ENCODE peak calls at places on chromosomes 13 and 19, in eight cellular contexts. One of them, this sample, is unnamed.

GRCh38 chr13:75460644-75461043 is 21.3 kb downstream of the TBC1D4 start:
- DNase-seq in tibial artery: no peak
- DNase-seq in IMR-90: no peak
- DNase-seq in A549: no peak
- DNase-seq in DND-41: no peak
- DNase-seq in effector memory CD4-positive, alpha-beta T cell: no peak
- DNase-seq in caudate nucleus: no peak
- DNase-seq in uterus: no peak
- DNase-seq in this sample: no peak

GRCh38 chr19:47493378-47494210 is 9.6 kb upstream of the KPTN start:
- DNase-seq in tibial artery: no peak
- DNase-seq in A549: no peak
- DNase-seq in effector memory CD4-positive, alpha-beta T cell: no peak
- DNase-seq in DND-41: no peak
- DNase-seq in caudate nucleus: no peak
- DNase-seq in IMR-90: no peak
- DNase-seq in uterus: no peak
- DNase-seq in this sample: no peak

GRCh38 chr13:97141564-97142005 is 80.5 kb upstream of the MBNL2 start:
- DNase-seq in caudate nucleus: no peak
- DNase-seq in tibial artery: no peak
- DNase-seq in effector memory CD4-positive, alpha-beta T cell: no peak
- DNase-seq in DND-41: no peak
- DNase-seq in A549: peak
- DNase-seq in IMR-90: peak
- DNase-seq in uterus: peak
- DNase-seq in this sample: peak

GRCh38 chr13:49877629-49878218 is 58.4 kb downstream of the SPRYD7 start:
- DNase-seq in tibial artery: no peak
- DNase-seq in uterus: no peak
- DNase-seq in effector memory CD4-positive, alpha-beta T cell: no peak
- DNase-seq in A549: no peak
- DNase-seq in DND-41: no peak
- DNase-seq in IMR-90: no peak
- DNase-seq in caudate nucleus: no peak
- DNase-seq in this sample: no peak

GRCh38 chr13:87344176-87344575 is 327.0 kb upstream of the SLITRK5 start:
- DNase-seq in uterus: no peak
- DNase-seq in effector memory CD4-positive, alpha-beta T cell: no peak
- DNase-seq in IMR-90: no peak
- DNase-seq in caudate nucleus: no peak
- DNase-seq in tibial artery: no peak
- DNase-seq in DND-41: no peak
- DNase-seq in A549: no peak
- DNase-seq in this sample: no peak

GRCh38 chr19:30596813-30597399 is 224.7 kb downstream of the ZNF536 start:
- DNase-seq in effector memory CD4-positive, alpha-beta T cell: no peak
- DNase-seq in DND-41: no peak
- DNase-seq in caudate nucleus: no peak
- DNase-seq in A549: no peak
- DNase-seq in uterus: no peak
- DNase-seq in tibial artery: no peak
- DNase-seq in IMR-90: no peak
- DNase-seq in this sample: no peak

GRCh38 chr13:29573190-29573589 is 22.3 kb downstream of the SLC7A1 start:
- DNase-seq in caudate nucleus: no peak
- DNase-seq in effector memory CD4-positive, alpha-beta T cell: no peak
- DNase-seq in DND-41: no peak
- DNase-seq in uterus: no peak
- DNase-seq in A549: no peak
- DNase-seq in IMR-90: peak
- DNase-seq in tibial artery: no peak
- DNase-seq in this sample: no peak

GRCh38 chr13:53250272-53250875 is 221.8 kb downstream of the OLFM4 start:
- DNase-seq in uterus: no peak
- DNase-seq in IMR-90: peak
- DNase-seq in effector memory CD4-positive, alpha-beta T cell: no peak
- DNase-seq in tibial artery: no peak
- DNase-seq in caudate nucleus: no peak
- DNase-seq in DND-41: peak
- DNase-seq in A549: peak
- DNase-seq in this sample: no peak

GRCh38 chr13:73201601-73202000 is 142.8 kb downstream of the KLF5 start:
- DNase-seq in uterus: no peak
- DNase-seq in DND-41: no peak
- DNase-seq in tibial artery: no peak
- DNase-seq in caudate nucleus: no peak
- DNase-seq in effector memory CD4-positive, alpha-beta T cell: no peak
- DNase-seq in A549: no peak
- DNase-seq in IMR-90: no peak
- DNase-seq in this sample: no peak

GRCh38 chr13:109673477-109673876 is 112.9 kb downstream of the IRS2 start:
- DNase-seq in DND-41: no peak
- DNase-seq in uterus: no peak
- DNase-seq in tibial artery: no peak
- DNase-seq in effector memory CD4-positive, alpha-beta T cell: no peak
- DNase-seq in A549: no peak
- DNase-seq in IMR-90: peak
- DNase-seq in caudate nucleus: no peak
- DNase-seq in this sample: no peak

GRCh38 chr13:48829536-48829935 is 146.2 kb upstream of the FNDC3A start:
- DNase-seq in uterus: no peak
- DNase-seq in IMR-90: no peak
- DNase-seq in tibial artery: no peak
- DNase-seq in A549: no peak
- DNase-seq in DND-41: no peak
- DNase-seq in effector memory CD4-positive, alpha-beta T cell: no peak
- DNase-seq in caudate nucleus: no peak
- DNase-seq in this sample: no peak

GRCh38 chr19:1357695-1358094 is 26.0 kb upstream of the NDUFS7 start:
- DNase-seq in caudate nucleus: no peak
- DNase-seq in A549: no peak
- DNase-seq in tibial artery: no peak
- DNase-seq in IMR-90: no peak
- DNase-seq in DND-41: no peak
- DNase-seq in effector memory CD4-positive, alpha-beta T cell: no peak
- DNase-seq in uterus: no peak
- DNase-seq in this sample: no peak

GRCh38 chr19:1355258-1355973 is 28.3 kb upstream of the NDUFS7 start:
- DNase-seq in IMR-90: no peak
- DNase-seq in DND-41: peak
- DNase-seq in effector memory CD4-positive, alpha-beta T cell: no peak
- DNase-seq in uterus: no peak
- DNase-seq in A549: no peak
- DNase-seq in tibial artery: no peak
- DNase-seq in caudate nucleus: no peak
- DNase-seq in this sample: no peak

GRCh38 chr19:1353144-1353543 is 30.6 kb upstream of the NDUFS7 start:
- DNase-seq in A549: no peak
- DNase-seq in effector memory CD4-positive, alpha-beta T cell: no peak
- DNase-seq in DND-41: no peak
- DNase-seq in IMR-90: no peak
- DNase-seq in uterus: no peak
- DNase-seq in tibial artery: no peak
- DNase-seq in caudate nucleus: no peak
- DNase-seq in this sample: no peak

GRCh38 chr19:1354496-1355257 is 29.0 kb upstream of the NDUFS7 start:
- DNase-seq in effector memory CD4-positive, alpha-beta T cell: peak
- DNase-seq in DND-41: peak
- DNase-seq in caudate nucleus: peak
- DNase-seq in A549: peak
- DNase-seq in tibial artery: peak
- DNase-seq in IMR-90: peak
- DNase-seq in uterus: peak
- DNase-seq in this sample: peak

DNA sequence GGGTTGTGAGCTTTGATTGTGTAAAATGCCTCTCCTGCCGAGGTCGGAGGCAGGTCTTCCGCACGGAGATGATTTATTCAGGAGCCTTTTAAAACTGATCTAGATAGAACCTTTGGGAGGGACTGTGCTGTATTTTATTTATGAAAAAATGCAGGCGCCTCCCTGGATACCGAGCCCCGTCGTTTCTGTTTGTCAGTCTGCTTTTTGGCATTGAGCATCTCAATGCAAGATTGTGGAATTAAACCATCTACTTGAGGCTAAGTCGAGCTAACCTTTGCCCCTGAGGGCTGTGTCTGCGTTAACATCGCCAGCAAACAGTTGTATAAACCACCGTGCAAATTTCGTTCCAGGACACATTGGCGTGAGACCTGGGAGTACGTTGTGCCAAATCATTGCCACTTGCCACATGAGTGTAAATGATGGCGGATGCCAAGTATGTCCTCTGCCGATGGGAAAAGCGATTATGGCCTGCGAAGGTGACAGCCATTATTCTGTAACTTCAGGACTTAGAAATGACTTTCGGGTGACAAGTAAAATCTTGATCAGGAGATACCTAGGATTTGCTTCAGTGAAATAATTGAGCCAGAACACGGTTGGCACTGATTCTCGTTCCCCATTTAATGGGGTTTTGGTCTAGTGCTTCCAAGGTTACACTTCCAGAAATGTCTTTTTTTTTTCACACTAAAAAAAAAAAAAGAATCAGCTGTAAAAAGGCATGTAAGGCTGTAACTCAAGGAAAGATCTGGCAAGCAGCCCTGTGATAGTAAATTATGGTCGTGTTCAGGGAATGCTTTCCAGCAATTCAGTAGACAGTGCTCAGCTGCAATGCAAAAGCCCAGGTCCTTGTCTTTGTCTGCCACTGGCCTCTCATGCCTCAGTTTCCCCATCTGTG is 27.5 kb upstream of the NDUFS7 start:
- DNase-seq in caudate nucleus: no peak
- DNase-seq in uterus: peak
- DNase-seq in tibial artery: no peak
- DNase-seq in DND-41: no peak
- DNase-seq in A549: no peak
- DNase-seq in IMR-90: peak
- DNase-seq in effector memory CD4-positive, alpha-beta T cell: no peak
- DNase-seq in this sample: no peak
- H3K27ac ChIP-seq in caudate nucleus: peak
- H3K27ac ChIP-seq in uterus: peak
- H3K27ac ChIP-seq in tibial artery: peak
- H3K27ac ChIP-seq in DND-41: peak
- H3K27ac ChIP-seq in A549: peak
- H3K27ac ChIP-seq in IMR-90: peak
- H3K27ac ChIP-seq in effector memory CD4-positive, alpha-beta T cell: no peak
- H3K27ac ChIP-seq in this sample: peak

DNA sequence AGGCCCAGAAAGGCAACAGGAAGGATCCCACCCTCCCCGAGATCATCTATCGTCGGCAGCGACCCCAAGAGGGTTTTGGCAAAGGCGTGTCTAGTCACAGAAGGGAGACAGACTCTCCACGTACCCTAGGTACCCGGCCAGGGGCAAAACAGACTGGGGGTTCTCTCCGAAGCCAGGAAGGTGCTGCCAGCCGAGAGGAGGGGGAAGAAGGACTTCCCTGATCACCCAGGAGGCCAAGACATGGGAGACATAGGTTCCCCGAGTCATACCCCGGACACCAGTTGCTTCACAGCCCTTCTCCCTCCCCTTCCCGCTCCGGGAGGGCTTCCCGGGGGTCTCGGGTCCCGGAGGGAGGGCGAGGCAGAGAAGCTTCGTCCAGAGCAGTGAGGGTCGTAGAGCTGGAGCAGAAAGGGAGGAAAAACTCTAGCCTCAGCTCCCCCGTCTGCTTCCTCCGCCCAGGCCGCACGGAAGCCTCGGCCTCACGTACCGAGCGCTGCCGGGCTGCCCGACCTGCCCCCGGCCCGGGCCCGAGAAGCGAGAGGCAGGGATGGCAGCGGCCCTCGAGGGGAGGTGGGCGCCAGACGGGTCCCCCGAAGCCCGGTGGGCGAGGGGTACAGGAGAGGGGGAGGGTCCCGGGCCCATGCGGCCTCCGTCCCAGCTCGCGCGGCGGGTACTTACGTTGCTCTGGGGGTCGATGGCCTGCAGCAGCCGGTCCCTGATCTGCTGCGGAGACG is 643 bp downstream of the MED26 start:
- DNase-seq in effector memory CD4-positive, alpha-beta T cell: no peak
- DNase-seq in A549: peak
- DNase-seq in caudate nucleus: no peak
- DNase-seq in uterus: no peak
- DNase-seq in tibial artery: peak
- DNase-seq in IMR-90: no peak
- DNase-seq in DND-41: peak
- DNase-seq in this sample: no peak
- H3K27ac ChIP-seq in effector memory CD4-positive, alpha-beta T cell: peak
- H3K27ac ChIP-seq in A549: peak
- H3K27ac ChIP-seq in caudate nucleus: no peak
- H3K27ac ChIP-seq in uterus: peak
- H3K27ac ChIP-seq in tibial artery: peak
- H3K27ac ChIP-seq in IMR-90: peak
- H3K27ac ChIP-seq in DND-41: peak
- H3K27ac ChIP-seq in this sample: peak

DNA sequence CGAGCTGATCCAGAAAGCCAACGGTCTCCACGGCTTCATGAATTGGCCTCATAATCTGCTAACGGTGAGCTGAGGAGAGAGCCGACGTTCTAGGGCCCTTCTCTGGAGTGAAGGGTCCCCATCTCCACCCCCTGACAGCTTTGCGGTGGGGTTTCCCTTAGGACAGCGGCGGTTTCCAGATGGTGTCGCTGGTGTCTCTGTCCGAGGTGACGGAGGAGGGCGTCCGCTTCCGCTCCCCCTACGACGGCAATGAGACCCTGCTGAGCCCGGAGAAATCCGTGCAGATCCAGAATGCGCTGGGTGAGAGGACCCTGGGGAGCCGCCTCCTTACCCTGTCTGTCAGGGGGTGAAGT is 692 bp downstream of the QTRT1 start:
- DNase-seq in uterus: no peak
- DNase-seq in A549: no peak
- DNase-seq in effector memory CD4-positive, alpha-beta T cell: no peak
- DNase-seq in tibial artery: no peak
- DNase-seq in caudate nucleus: no peak
- DNase-seq in IMR-90: no peak
- DNase-seq in DND-41: peak
- DNase-seq in this sample: no peak
- H3K27ac ChIP-seq in uterus: no peak
- H3K27ac ChIP-seq in A549: peak
- H3K27ac ChIP-seq in effector memory CD4-positive, alpha-beta T cell: no peak
- H3K27ac ChIP-seq in tibial artery: peak
- H3K27ac ChIP-seq in caudate nucleus: peak
- H3K27ac ChIP-seq in IMR-90: peak
- H3K27ac ChIP-seq in DND-41: peak
- H3K27ac ChIP-seq in this sample: no peak

DNA sequence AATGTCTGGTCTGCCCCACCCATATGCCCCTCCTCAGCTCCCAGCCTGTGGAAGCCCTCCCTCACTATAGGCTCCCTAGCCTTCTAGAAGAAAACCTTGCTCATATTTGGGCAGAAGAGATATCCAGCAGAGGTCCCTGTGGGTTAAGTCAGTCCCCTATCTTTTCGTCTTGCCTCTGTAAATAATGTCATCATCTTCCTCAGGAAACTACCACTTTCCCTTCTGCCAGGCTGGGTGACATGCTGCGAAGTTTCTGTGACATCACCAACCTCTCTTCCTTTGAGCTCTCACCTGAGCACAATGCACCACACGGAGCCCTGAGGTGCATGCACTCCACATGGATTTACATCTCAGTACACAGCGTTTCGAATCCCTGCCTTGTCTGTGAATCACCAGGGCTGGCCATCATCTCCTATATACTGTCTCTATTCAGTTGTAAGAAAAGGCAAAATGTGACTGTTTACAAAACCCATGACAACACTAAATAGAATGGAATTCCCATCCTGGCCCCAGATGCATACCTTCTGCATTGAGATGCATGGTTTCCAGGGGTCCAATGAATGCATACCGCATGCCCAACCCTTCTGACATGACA is 112.8 kb downstream of the CRYL1 start:
- DNase-seq in uterus: no peak
- DNase-seq in IMR-90: peak
- DNase-seq in effector memory CD4-positive, alpha-beta T cell: no peak
- DNase-seq in caudate nucleus: no peak
- DNase-seq in DND-41: peak
- DNase-seq in A549: no peak
- DNase-seq in tibial artery: no peak
- DNase-seq in this sample: no peak
- H3K27ac ChIP-seq in uterus: no peak
- H3K27ac ChIP-seq in IMR-90: no peak
- H3K27ac ChIP-seq in effector memory CD4-positive, alpha-beta T cell: no peak
- H3K27ac ChIP-seq in caudate nucleus: no peak
- H3K27ac ChIP-seq in DND-41: no peak
- H3K27ac ChIP-seq in A549: no peak
- H3K27ac ChIP-seq in tibial artery: no peak
- H3K27ac ChIP-seq in this sample: no peak

This sample was measured in substantia nigra.